ENCODE peak calls at places on chromosomes 3 and 15, in six cellular contexts. E is heart left ventricle, T is transverse colon, F is NCI-H1105, O is COLO829, K is HL-60. V is an unnamed sample.

GRCh38 chr3:38597502-38598060 is 51.9 kb downstream of the SCN5A start:
- DNase-seq in E (peak; percentile 56), T (no peak), F (no peak), O (no peak), K (no peak), V (no peak)

GRCh38 chr15:44207643-44208042 is 12.6 kb upstream of the FRMD5 start:
- DNase-seq in E (no peak), T (no peak), F (no peak), O (no peak), K (no peak), V (no peak)

GRCh38 chr15:49145651-49146609 is 9.5 kb downstream of the COPS2 start:
- DNase-seq in E (no peak), T (no peak), F (peak; percentile 0), O (peak; percentile 50), K (no peak), V (peak; percentile 43)

GRCh38 chr3:24952388-24952787 is 457.7 kb upstream of the THRB start:
- DNase-seq in E (no peak), T (no peak), F (peak; percentile 42), O (no peak), K (no peak), V (no peak)

GRCh38 chr3:169772530-169772950 is 656 bp upstream of the MYNN start:
- DNase-seq in E (peak; percentile 76), T (peak; percentile 78), F (peak; percentile 97), O (peak; percentile 70), K (peak; percentile 47), V (peak; percentile 73)

GRCh38 chr3:71916747-71917369 is 131.9 kb upstream of the PROK2 start:
- DNase-seq in E (no peak), T (peak; percentile 13), F (no peak), O (no peak), K (no peak), V (no peak)

GRCh38 chr3:154122096-154122911 is 1.1 kb downstream of the ARHGEF26 start:
- DNase-seq in E (peak; percentile 65), T (no peak), F (no peak), O (no peak), K (no peak), V (no peak)

GRCh38 chr3:122149228-122149627 is 34.2 kb upstream of the CASR start:
- DNase-seq in E (no peak), T (no peak), F (no peak), O (no peak), K (no peak), V (no peak)

GRCh38 chr3:77039606-77040553 is at the start of gene ROBO2:
- DNase-seq in E (peak; percentile 62), T (peak; percentile 10), F (peak; percentile 9), O (no peak), K (no peak), V (no peak)

GRCh38 chr3:166455724-166456123 is 618.5 kb upstream of the BCHE start:
- DNase-seq in E (no peak), T (no peak), F (no peak), O (peak; percentile 12), K (no peak), V (peak; percentile 75)

V was measured in foreskin melanocyte.